ENCODE peak calls at places on chromosomes 4 and X, in eight cellular contexts. Y is ELR; O is Right ventricle myocardium superior; B is stimulated activated naive B cell treated with anti-CD40 and anti-IgM and Interleukin-4, amounts not matched to agents 10 μg/mL and 1 μg/mL and 100 μg/mL, for 72 hours; C is NCI-H510A treated with DMSO at 0.1 percent for 48 hours; Z is lower lobe of right lung; K is bronchial epithelial cell; J is type B pancreatic cell. F is an unnamed sample.

GRCh38 chrX:118117069-118117405 is 427 bp upstream of the KLHL13 start:
- DNase-seq in K (no peak), B (no peak), O (no peak), Z (peak), Y (no peak), J (no peak), C (no peak), F (no peak)

GRCh38 chr4:86274642-86275041 is 85.2 kb downstream of the MAPK10 start:
- DNase-seq in B (no peak), C (no peak), Y (no peak), Z (no peak), O (no peak), K (no peak), J (no peak), F (no peak)

GRCh38 chr4:56313132-56313531 is 74.2 kb downstream of the AASDH start:
- DNase-seq in Y (no peak), B (no peak), Z (no peak), J (no peak), C (no peak), O (no peak), K (no peak), F (no peak)

GRCh38 chr4:172708184-172708583 is 460.4 kb upstream of the GALNT7 start:
- DNase-seq in Y (no peak), J (no peak), O (no peak), B (no peak), Z (no peak), K (no peak), C (peak), F (no peak)

GRCh38 chrX:151765026-151765425 is 30.5 kb downstream of the CNGA2 start:
- DNase-seq in K (no peak), J (peak), Y (no peak), O (no peak), Z (no peak), B (no peak), C (no peak), F (no peak)

GRCh38 chrX:70046978-70047377 is 2.8 kb downstream of the AWAT2 start:
- DNase-seq in Y (peak), J (no peak), Z (no peak), C (no peak), B (no peak), K (peak), O (no peak), F (no peak)

GRCh38 chr4:26452565-26453531 is 37.4 kb downstream of the CCKAR start:
- DNase-seq in Y (no peak), C (peak), O (no peak), Z (no peak), K (peak), B (no peak), J (no peak), F (no peak)

GRCh38 chr4:68404153-68404552 is 43.1 kb upstream of the TMPRSS11E start:
- DNase-seq in Y (no peak), J (no peak), C (no peak), B (no peak), K (no peak), O (no peak), Z (no peak), F (no peak)

GRCh38 chrX:102599950-102600579 is 750 bp downstream of the ARMCX5 start:
- DNase-seq in Z (no peak), O (no peak), C (no peak), J (no peak), B (no peak), Y (peak), K (peak), F (no peak)

GRCh38 chr4:87985887-87986200 is 10.3 kb downstream of the SPP1 start:
- DNase-seq in O (no peak), Y (no peak), B (no peak), Z (no peak), K (no peak), J (no peak), C (no peak), F (no peak)

GRCh38 chrX:110541266-110541665 is 182.6 kb downstream of the RTL9 start:
- DNase-seq in C (no peak), J (no peak), B (no peak), O (no peak), Y (peak), Z (no peak), K (no peak), F (no peak)

GRCh38 chr4:68691186-68691585 is 20.7 kb upstream of the UGT2B15 start:
- DNase-seq in Y (no peak), K (no peak), Z (no peak), J (no peak), O (no peak), B (no peak), C (no peak), F (no peak)

GRCh38 chrX:103608305-103608963 is 671 bp downstream of the TCEAL3 start:
- DNase-seq in Y (peak), C (no peak), B (no peak), K (no peak), Z (peak), J (no peak), O (peak), F (no peak)

GRCh38 chr4:150004481-150004880 is 73.8 kb upstream of the DCLK2 start:
- DNase-seq in J (no peak), B (no peak), O (no peak), C (no peak), Y (no peak), K (no peak), Z (no peak), F (no peak)

GRCh38 chr4:140858897-140859296 is 102.7 kb upstream of the TBC1D9 start:
- DNase-seq in Z (no peak), O (no peak), C (no peak), B (no peak), Y (no peak), J (no peak), K (peak), F (no peak)

GRCh38 chrX:107712231-107713204 is 63.1 kb downstream of the TSC22D3 start:
- DNase-seq in J (no peak), Z (no peak), B (no peak), Y (no peak), K (peak), O (no peak), C (no peak), F (no peak)

GRCh38 chr4:88614058-88614457 is 21.8 kb downstream of the HERC3 start:
- DNase-seq in K (no peak), O (no peak), C (no peak), J (no peak), Y (no peak), Z (no peak), B (no peak), F (no peak)

GRCh38 chr4:76188557-76188956 is 25.1 kb downstream of the SCARB2 start:
- DNase-seq in B (no peak), Y (no peak), O (no peak), C (no peak), J (no peak), Z (no peak), K (no peak), F (no peak)

GRCh38 chr4:2725380-2725779 is 30.8 kb downstream of the TNIP2 start:
- DNase-seq in Y (no peak), C (no peak), B (no peak), K (no peak), O (no peak), Z (no peak), J (no peak), F (no peak)

F was measured in Jurkat, Clone E6-1.